ENCODE peak calls at places on chromosomes 12 and 14, in five cellular contexts. P, Z, H, O and N are unnamed samples.

GRCh38 chr12:109716512-109717389 is 3.1 kb downstream of the FAM222A start:
- DNase-seq in P (no peak), Z (peak; percentile 79), H (peak; percentile 31), O (peak; percentile 92), N (no peak)

GRCh38 chr14:75578099-75578785 is at the start of gene FLVCR2:
- DNase-seq in P (peak; percentile 80), Z (peak; percentile 80), H (peak; percentile 87), O (peak; percentile 91), N (peak; percentile 66)

GRCh38 chr12:108115123-108115745 is 13.9 kb upstream of the WSCD2 start:
- DNase-seq in P (no peak), Z (no peak), H (no peak), O (no peak), N (no peak)

GRCh38 chr12:65156366-65156831 is 13.0 kb upstream of the LEMD3 start:
- DNase-seq in P (no peak), Z (no peak), H (peak; percentile 19), O (no peak), N (peak; percentile 8)

GRCh38 chr14:93395227-93395626 is 35.5 kb upstream of the UNC79 start:
- DNase-seq in P (no peak), Z (no peak), H (no peak), O (no peak), N (no peak)

GRCh38 chr14:54354096-54354495 is 42.7 kb upstream of the CDKN3 start:
- DNase-seq in P (no peak), Z (no peak), H (peak; percentile 62), O (no peak), N (no peak)

GRCh38 chr12:105936496-105936895 is 202.3 kb downstream of the NUAK1 start:
- DNase-seq in P (no peak), Z (no peak), H (no peak), O (no peak), N (no peak)

GRCh38 chr12:27220057-27220987 is 23.8 kb upstream of the STK38L start:
- DNase-seq in P (no peak), Z (no peak), H (peak; percentile 20), O (no peak), N (peak; percentile 36)

GRCh38 chr14:30874999-30875787 is 834 bp downstream of the COCH start:
- DNase-seq in P (no peak), Z (no peak), H (no peak), O (no peak), N (no peak)

GRCh38 chr14:34461334-34462131 is 507 bp downstream of the SPTSSA start:
- DNase-seq in P (peak; percentile 44), Z (peak; percentile 46), H (peak; percentile 55), O (peak; percentile 82), N (peak; percentile 53)

GRCh38 chr12:61188801-61189595 is 1071.2 kb upstream of the USP15 start:
- DNase-seq in P (no peak), Z (peak; percentile 42), H (no peak), O (no peak), N (no peak)

GRCh38 chr14:101179691-101180211 is 276.2 kb upstream of the RTL1 start:
- DNase-seq in P (no peak), Z (peak; percentile 30), H (no peak), O (no peak), N (no peak)

GRCh38 chr12:57456145-57456700 is 1.1 kb downstream of the INHBE start:
- DNase-seq in P (no peak), Z (no peak), H (peak; percentile 44), O (no peak), N (peak; percentile 24)

GRCh38 chr12:1553987-1554982 is 40.1 kb downstream of the FBXL14 start:
- DNase-seq in P (no peak), Z (no peak), H (no peak), O (no peak), N (no peak)

GRCh38 chr12:105393586-105393985 is 63.1 kb downstream of the C12orf75 start:
- DNase-seq in P (no peak), Z (no peak), H (peak; percentile 53), O (no peak), N (peak; percentile 30)

GRCh38 chr14:77376380-77376770 is 519 bp downstream of the TMED8 start:
- DNase-seq in P (peak; percentile 9), Z (peak; percentile 47), H (peak; percentile 25), O (no peak), N (no peak)

GRCh38 chr12:69028941-69029729 is 96.2 kb upstream of the CPM start:
- DNase-seq in P (no peak), Z (no peak), H (no peak), O (no peak), N (peak; percentile 57)

GRCh38 chr12:21456291-21456780 is 18.9 kb downstream of the PYROXD1 start:
- DNase-seq in P (no peak), Z (no peak), H (no peak), O (no peak), N (no peak)

GRCh38 chr14:57492859-57493258 is 798 bp downstream of the CCDC198 start:
- DNase-seq in P (no peak), Z (no peak), H (peak; percentile 18), O (no peak), N (peak; percentile 87)

GRCh38 chr14:100825691-100826331 is at the start of gene MEG3:
- DNase-seq in P (peak; percentile 51), Z (peak; percentile 74), H (peak; percentile 89), O (peak; percentile 81), N (peak; percentile 80)

GRCh38 chr14:21880918-21881317 is 207.3 kb upstream of the OR4E1 start:
- DNase-seq in P (no peak), Z (no peak), H (no peak), O (no peak), N (peak; percentile 2)

GRCh38 chr14:92577321-92577742 is 63.8 kb downstream of the RIN3 start:
- DNase-seq in P (no peak), Z (no peak), H (no peak), O (no peak), N (no peak)

DNA sequence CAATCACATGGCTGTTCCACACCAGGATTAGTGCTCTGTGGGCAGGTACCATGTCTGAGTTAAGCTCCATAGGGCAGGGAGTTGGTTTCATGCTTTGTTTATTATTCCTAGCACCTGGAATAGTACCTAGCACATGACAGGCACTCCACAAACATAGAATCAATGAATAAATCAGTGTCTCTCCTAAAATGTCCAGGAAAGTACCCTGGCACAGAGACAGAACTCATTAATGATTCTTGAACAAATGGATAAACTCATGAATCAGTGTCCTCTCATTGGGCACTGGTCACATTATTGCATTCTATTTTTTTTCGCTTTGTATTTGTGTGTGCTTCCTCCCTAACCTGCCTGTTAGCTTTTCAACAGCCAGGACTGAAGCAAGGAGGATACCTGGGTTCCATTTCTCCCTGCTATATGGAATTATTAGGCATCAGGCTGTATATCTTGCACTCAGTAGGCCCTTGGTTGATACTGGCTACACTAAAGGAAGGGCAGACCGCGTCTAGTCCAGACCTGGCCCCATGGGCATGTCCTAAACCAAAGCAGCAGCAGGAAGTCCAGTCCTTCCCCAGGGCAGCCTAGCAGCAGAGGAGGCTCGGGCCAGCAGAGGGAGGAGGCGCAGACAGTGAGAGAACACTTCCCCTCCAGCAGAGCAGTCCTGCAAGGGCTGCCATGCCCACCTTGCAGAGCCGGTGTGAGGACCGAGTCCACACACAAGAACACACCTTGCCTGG is 18.4 kb downstream of the HDAC7 start:
- DNase-seq in P (no peak), Z (no peak), H (peak; percentile 38), O (no peak), N (no peak)
- TF ChIP-seq CTCF in P (peak; percentile 43), Z (no peak), H (peak; percentile 53), O (no peak), N (peak; percentile 29)

GRCh38 chr14:99688210-99688581 is 4.1 kb downstream of the CYP46A1 start:
- DNase-seq in P (no peak), Z (no peak), H (no peak), O (peak; percentile 47), N (no peak)

GRCh38 chr14:99688629-99689028 is 4.5 kb downstream of the CYP46A1 start:
- DNase-seq in P (no peak), Z (no peak), H (no peak), O (peak; percentile 52), N (no peak)

GRCh38 chr14:99686557-99687283 is 2.6 kb downstream of the CYP46A1 start:
- DNase-seq in P (no peak), Z (no peak), H (no peak), O (peak; percentile 56), N (no peak)

GRCh38 chr14:99689266-99690236 is 5.5 kb downstream of the CYP46A1 start:
- DNase-seq in P (no peak), Z (no peak), H (no peak), O (peak; percentile 45), N (no peak)

GRCh38 chr14:99687284-99688209 is 3.4 kb downstream of the CYP46A1 start:
- DNase-seq in P (no peak), Z (no peak), H (no peak), O (peak; percentile 57), N (no peak)
- H3K4me3 ChIP-seq in P (no peak overlapping the region), Z (no peak overlapping the region), H (no peak overlapping the region), O (no peak overlapping the region), N (no peak overlapping the region)

DNA sequence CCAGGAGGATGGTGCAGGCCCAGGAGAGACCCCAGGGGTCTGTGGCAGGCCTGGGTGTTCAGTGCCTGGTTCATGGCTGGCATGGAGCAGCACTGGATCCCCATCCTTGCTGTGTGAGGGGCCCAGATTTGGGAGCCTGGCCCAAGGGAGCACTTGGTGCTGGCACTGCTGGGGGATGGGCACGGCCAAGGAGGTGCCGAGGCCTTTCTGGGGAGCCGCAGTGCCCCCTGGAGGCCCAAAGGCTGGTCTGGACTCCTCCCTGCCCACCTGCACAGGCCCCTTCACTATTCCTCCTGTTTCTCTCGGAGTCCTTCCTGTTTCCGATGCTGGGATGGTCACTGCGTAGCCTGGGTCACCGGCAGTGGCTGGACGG is 48.6 kb downstream of the LRCOL1 start:
- DNase-seq in P (no peak), Z (no peak), H (no peak), O (no peak), N (peak; percentile 13)
- TF ChIP-seq CTCF in P (no peak), Z (peak; percentile 35), H (peak; percentile 38), O (no peak), N (peak; percentile 37)

GRCh38 chr12:94149781-94150482 is 1.6 kb downstream of the PLXNC1 start:
- DNase-seq in P (no peak), Z (peak; percentile 57), H (peak; percentile 64), O (peak; percentile 71), N (peak; percentile 25)

GRCh38 chr12:94146166-94146565 is 2.2 kb upstream of the PLXNC1 start:
- DNase-seq in P (no peak), Z (no peak), H (no peak), O (no peak), N (no peak)

GRCh38 chr12:94147377-94147990 is 893 bp upstream of the PLXNC1 start:
- DNase-seq in P (no peak), Z (no peak), H (no peak), O (no peak), N (no peak)

GRCh38 chr12:94148841-94149780 is 734 bp downstream of the PLXNC1 start:
- DNase-seq in P (no peak), Z (peak; percentile 69), H (peak; percentile 65), O (no peak), N (peak; percentile 31)

DNA sequence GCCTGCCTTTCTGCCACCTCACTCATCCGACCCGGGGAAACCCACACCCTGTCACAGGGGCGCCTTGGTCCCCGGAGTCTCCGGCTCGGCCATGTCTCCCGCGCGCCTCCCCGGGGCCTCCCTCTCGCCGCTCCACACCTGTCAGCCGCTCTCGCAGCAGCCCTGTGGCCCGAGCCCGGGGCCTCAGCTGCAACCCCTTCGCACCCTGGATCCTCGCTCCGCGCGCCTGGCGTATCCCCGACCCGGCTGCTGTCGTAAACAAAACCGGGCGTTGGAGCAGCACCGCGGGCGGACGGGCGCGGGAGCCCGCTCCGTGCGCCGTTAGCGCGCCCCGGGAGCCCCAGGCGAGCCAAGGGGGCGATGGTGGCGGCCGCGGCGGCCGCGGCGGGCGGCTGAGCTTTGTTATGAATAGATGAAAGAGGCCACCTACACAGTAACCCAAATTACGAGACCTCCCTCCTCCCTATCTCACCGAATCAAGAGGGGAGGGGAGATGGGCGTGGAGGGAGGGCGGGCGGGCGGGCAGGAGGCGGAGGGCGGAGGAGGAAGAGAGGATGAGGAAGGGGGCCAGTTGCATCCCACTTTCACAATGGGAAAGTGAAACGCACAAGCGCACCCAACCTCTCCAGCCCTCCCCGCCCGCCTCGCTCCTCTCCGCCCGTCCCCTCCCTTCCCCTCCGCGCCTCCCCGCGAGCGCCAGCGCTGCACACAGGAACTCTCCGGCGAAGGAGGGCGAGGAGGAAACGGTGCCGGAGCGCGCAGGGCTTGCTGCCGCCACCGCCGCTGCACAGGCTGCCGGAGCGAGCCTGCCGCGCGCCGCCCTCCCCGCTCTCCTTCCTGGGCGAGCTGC is at the start of gene PLXNC1:
- DNase-seq in P (no peak), Z (peak; percentile 55), H (peak; percentile 68), O (no peak), N (peak; percentile 33)
- H3K4me3 ChIP-seq in P (peak within 1 kb of the TSS; percentile 60), Z (peak within 1 kb of the TSS; percentile 64), H (peak within 1 kb of the TSS; percentile 63), O (peak within 1 kb of the TSS; percentile 59), N (peak within 1 kb of the TSS; percentile 31)